ENCODE peak calls at places on chromosome 10, in five cellular contexts. One of them, this sample, is unnamed.
A peak's percentile ranks its signal among the peaks of the same experiment; 100 is the strongest.

GRCh38 chr10:21693418-21693817 is 159.4 kb downstream of the MLLT10 start:
- DNase-seq in AG10803: no peak
- DNase-seq in activated CD4-positive, alpha-beta T cell treated with anti-CD3 and anti-CD28 coated beads, Interleukin-2, amount 50 U/mL, for 48 hours: no peak
- DNase-seq in psoas muscle: no peak
- DNase-seq in H9: no peak
- DNase-seq in this sample: no peak

GRCh38 chr10:68628576-68629127 is 68.5 kb downstream of the TET1 start:
- DNase-seq in AG10803: no peak
- DNase-seq in psoas muscle: no peak
- DNase-seq in activated CD4-positive, alpha-beta T cell treated with anti-CD3 and anti-CD28 coated beads, Interleukin-2, amount 50 U/mL, for 48 hours: no peak
- DNase-seq in H9: no peak
- DNase-seq in this sample: no peak

GRCh38 chr10:1776127-1776662 is 38.9 kb upstream of the ADARB2 start:
- DNase-seq in activated CD4-positive, alpha-beta T cell treated with anti-CD3 and anti-CD28 coated beads, Interleukin-2, amount 50 U/mL, for 48 hours: no peak
- DNase-seq in psoas muscle: no peak
- DNase-seq in H9: no peak
- DNase-seq in AG10803: no peak
- DNase-seq in this sample: no peak

GRCh38 chr10:51007781-51008180 is 66.5 kb upstream of the PRKG1 start:
- DNase-seq in H9: no peak
- DNase-seq in activated CD4-positive, alpha-beta T cell treated with anti-CD3 and anti-CD28 coated beads, Interleukin-2, amount 50 U/mL, for 48 hours: no peak
- DNase-seq in AG10803: peak; percentile 55
- DNase-seq in psoas muscle: no peak
- DNase-seq in this sample: no peak

GRCh38 chr10:116712499-116712898 is 29.9 kb downstream of the HSPA12A start:
- DNase-seq in H9: no peak
- DNase-seq in psoas muscle: no peak
- DNase-seq in activated CD4-positive, alpha-beta T cell treated with anti-CD3 and anti-CD28 coated beads, Interleukin-2, amount 50 U/mL, for 48 hours: no peak
- DNase-seq in AG10803: no peak
- DNase-seq in this sample: no peak

GRCh38 chr10:101293007-101293723 is 60.8 kb upstream of the BTRC start:
- DNase-seq in activated CD4-positive, alpha-beta T cell treated with anti-CD3 and anti-CD28 coated beads, Interleukin-2, amount 50 U/mL, for 48 hours: no peak
- DNase-seq in H9: peak; percentile 61
- DNase-seq in AG10803: no peak
- DNase-seq in psoas muscle: no peak
- DNase-seq in this sample: no peak

GRCh38 chr10:35412900-35413491 is 76.7 kb downstream of the CCNY start:
- DNase-seq in psoas muscle: no peak
- DNase-seq in activated CD4-positive, alpha-beta T cell treated with anti-CD3 and anti-CD28 coated beads, Interleukin-2, amount 50 U/mL, for 48 hours: no peak
- DNase-seq in H9: no peak
- DNase-seq in AG10803: peak; percentile 44
- DNase-seq in this sample: no peak

GRCh38 chr10:52491246-52492000 is 177.3 kb downstream of the DKK1 start:
- DNase-seq in H9: no peak
- DNase-seq in psoas muscle: no peak
- DNase-seq in activated CD4-positive, alpha-beta T cell treated with anti-CD3 and anti-CD28 coated beads, Interleukin-2, amount 50 U/mL, for 48 hours: no peak
- DNase-seq in AG10803: peak; percentile 59
- DNase-seq in this sample: no peak

GRCh38 chr10:89535185-89536012 is at the start of gene SLC16A12:
- DNase-seq in activated CD4-positive, alpha-beta T cell treated with anti-CD3 and anti-CD28 coated beads, Interleukin-2, amount 50 U/mL, for 48 hours: peak; percentile 1
- DNase-seq in AG10803: no peak
- DNase-seq in psoas muscle: peak; percentile 23
- DNase-seq in H9: peak; percentile 75
- DNase-seq in this sample: no peak

GRCh38 chr10:116612107-116612506 is 8.6 kb upstream of the PNLIPRP2 start:
- DNase-seq in AG10803: no peak
- DNase-seq in H9: no peak
- DNase-seq in psoas muscle: no peak
- DNase-seq in activated CD4-positive, alpha-beta T cell treated with anti-CD3 and anti-CD28 coated beads, Interleukin-2, amount 50 U/mL, for 48 hours: no peak
- DNase-seq in this sample: no peak

GRCh38 chr10:33066558-33067236 is 108.7 kb upstream of the ITGB1 start:
- DNase-seq in activated CD4-positive, alpha-beta T cell treated with anti-CD3 and anti-CD28 coated beads, Interleukin-2, amount 50 U/mL, for 48 hours: no peak
- DNase-seq in psoas muscle: no peak
- DNase-seq in H9: no peak
- DNase-seq in AG10803: peak; percentile 84
- DNase-seq in this sample: no peak

GRCh38 chr10:103188853-103189252 is 4.2 kb downstream of the NT5C2 start:
- DNase-seq in psoas muscle: no peak
- DNase-seq in H9: no peak
- DNase-seq in AG10803: peak; percentile 36
- DNase-seq in activated CD4-positive, alpha-beta T cell treated with anti-CD3 and anti-CD28 coated beads, Interleukin-2, amount 50 U/mL, for 48 hours: no peak
- DNase-seq in this sample: no peak

GRCh38 chr10:12144538-12144937 is 15.1 kb downstream of the SEC61A2 start:
- DNase-seq in activated CD4-positive, alpha-beta T cell treated with anti-CD3 and anti-CD28 coated beads, Interleukin-2, amount 50 U/mL, for 48 hours: no peak
- DNase-seq in AG10803: no peak
- DNase-seq in psoas muscle: no peak
- DNase-seq in H9: no peak
- DNase-seq in this sample: no peak

GRCh38 chr10:109374215-109374614 is 549.1 kb downstream of the XPNPEP1 start:
- DNase-seq in activated CD4-positive, alpha-beta T cell treated with anti-CD3 and anti-CD28 coated beads, Interleukin-2, amount 50 U/mL, for 48 hours: no peak
- DNase-seq in psoas muscle: no peak
- DNase-seq in AG10803: peak; percentile 69
- DNase-seq in H9: no peak
- DNase-seq in this sample: no peak

GRCh38 chr10:104686829-104687228 is 45.7 kb downstream of the SORCS3 start:
- DNase-seq in psoas muscle: no peak
- DNase-seq in H9: no peak
- DNase-seq in AG10803: no peak
- DNase-seq in activated CD4-positive, alpha-beta T cell treated with anti-CD3 and anti-CD28 coated beads, Interleukin-2, amount 50 U/mL, for 48 hours: no peak
- DNase-seq in this sample: no peak

GRCh38 chr10:69439350-69439739 is 11.9 kb upstream of the TSPAN15 start:
- DNase-seq in activated CD4-positive, alpha-beta T cell treated with anti-CD3 and anti-CD28 coated beads, Interleukin-2, amount 50 U/mL, for 48 hours: no peak
- DNase-seq in AG10803: peak; percentile 77
- DNase-seq in H9: no peak
- DNase-seq in psoas muscle: peak; percentile 90
- DNase-seq in this sample: no peak

GRCh38 chr10:103168436-103168835 is 24.6 kb downstream of the NT5C2 start:
- DNase-seq in activated CD4-positive, alpha-beta T cell treated with anti-CD3 and anti-CD28 coated beads, Interleukin-2, amount 50 U/mL, for 48 hours: no peak
- DNase-seq in psoas muscle: no peak
- DNase-seq in AG10803: peak; percentile 37
- DNase-seq in H9: no peak
- DNase-seq in this sample: no peak

GRCh38 chr10:103776878-103777591 is 78.3 kb downstream of the SH3PXD2A start:
- DNase-seq in AG10803: peak; percentile 43
- DNase-seq in psoas muscle: peak; percentile 79
- DNase-seq in activated CD4-positive, alpha-beta T cell treated with anti-CD3 and anti-CD28 coated beads, Interleukin-2, amount 50 U/mL, for 48 hours: no peak
- DNase-seq in H9: no peak
- DNase-seq in this sample: peak; percentile 56

This sample was measured in stimulated activated naive B cell treated with anti-CD40 and anti-IgM and Interleukin-4, amounts not matched to agents 10 μg/mL and 1 μg/mL and 100 μg/mL, for 72 hours.